ENCODE peak calls at places on chromosomes 11 and 22, in eight cellular contexts. T is naive thymus-derived CD4-positive, alpha-beta T cell; S is fibroblast of mammary gland; L is AG09309; W is nephron progenitor cell; P is CD4-positive, alpha-beta memory T cell; K is hippocampal formation; U is activated gamma-delta T cell treated with Interleukin-2 at 50 U/mL for 16 hours. F is an unnamed sample.

GRCh38 chr11:35321532-35322320 is 97.6 kb downstream of the SLC1A2 start:
- DNase-seq in U (no peak), W (no peak), L (peak; percentile 90), K (no peak), P (no peak), T (no peak), S (peak; percentile 93), F (no peak)

GRCh38 chr11:2553198-2553597 is 108.4 kb downstream of the KCNQ1 start:
- DNase-seq in K (no peak), L (no peak), W (no peak), P (no peak), U (no peak), S (no peak), T (no peak), F (no peak)

GRCh38 chr11:133978816-133979215 is 22.0 kb upstream of the IGSF9B start:
- DNase-seq in T (no peak), W (no peak), L (no peak), U (no peak), P (no peak), S (peak; percentile 20), K (no peak), F (no peak)

GRCh38 chr11:12183827-12184620 is 73.6 kb downstream of the MICAL2 start:
- DNase-seq in K (no peak), S (no peak), T (no peak), W (no peak), U (no peak), P (no peak), L (no peak), F (no peak)

GRCh38 chr11:111836766-111837165 is 34.6 kb downstream of the ALG9 start:
- DNase-seq in S (peak; percentile 83), L (no peak), P (no peak), W (no peak), U (no peak), T (no peak), K (no peak), F (no peak)

GRCh38 chr11:87431386-87431785 is 393.7 kb downstream of the TMEM135 start:
- DNase-seq in U (no peak), L (no peak), P (no peak), W (no peak), S (no peak), K (no peak), T (no peak), F (no peak)

GRCh38 chr11:24082860-24083259 is 414.0 kb upstream of the LUZP2 start:
- DNase-seq in T (no peak), L (no peak), S (no peak), K (no peak), U (no peak), P (no peak), W (no peak), F (no peak)

GRCh38 chr11:67357831-67358555 is 4.6 kb upstream of the POLD4 start:
- DNase-seq in K (no peak), U (no peak), W (no peak), S (peak; percentile 50), T (no peak), L (no peak), P (no peak), F (no peak)

GRCh38 chr22:27989758-27990450 is 70.8 kb upstream of the PITPNB start:
- DNase-seq in T (no peak), S (no peak), L (no peak), K (no peak), W (no peak), P (no peak), U (no peak), F (no peak)

GRCh38 chr11:31805037-31805628 is 6.0 kb downstream of the PAX6 start:
- DNase-seq in S (no peak), K (no peak), U (no peak), P (no peak), L (no peak), W (peak; percentile 40), T (no peak), F (no peak)

GRCh38 chr11:110453684-110454354 is 24.1 kb downstream of the FDX1 start:
- DNase-seq in U (no peak), P (no peak), K (no peak), W (no peak), S (no peak), T (no peak), L (no peak), F (no peak)

GRCh38 chr11:84398017-84398626 is 1112.0 kb upstream of the CCDC90B start:
- DNase-seq in L (peak; percentile 17), P (no peak), W (no peak), S (peak; percentile 69), T (no peak), U (no peak), K (peak; percentile 10), F (no peak)

GRCh38 chr11:105553015-105553414 is 56.9 kb upstream of the GRIA4 start:
- DNase-seq in T (no peak), P (no peak), K (no peak), U (no peak), L (no peak), S (no peak), W (no peak), F (no peak)

GRCh38 chr11:115504279-115505158 is at the start of gene CADM1:
- DNase-seq in W (peak; percentile 99), L (peak; percentile 66), K (peak; percentile 95), T (peak; percentile 54), U (peak; percentile 71), S (peak; percentile 51), P (peak; percentile 91), F (peak; percentile 96)